ENCODE peak calls at places on chromosomes 3 and 15, in nine cellular contexts. One of them, this sample, is unnamed.

GRCh38 chr3:126352476-126353454 is 4.4 kb downstream of the KLF15 start:
- DNase-seq in NCI-H1092 treated with DMSO at 0.1 percent for 48 hours: no peak
- DNase-seq in stimulated activated naive CD8-positive, alpha-beta T cell treated with anti-CD3 and anti-CD28 coated beads, Interleukin-15, Interleukin-2, amounts not matched to agents 100 U/mL and 50 U/mL, for 24 hours: no peak
- DNase-seq in spleen: peak
- DNase-seq in MCF 10A: peak
- DNase-seq in posterior vena cava: peak
- DNase-seq in HuH-7.5: peak
- DNase-seq in activated T-helper 1 cell treated with Interleukin-2 at 50 U/mL for 16 hours: no peak
- DNase-seq in anterior cingulate cortex: no peak
- DNase-seq in this sample: no peak

GRCh38 chr3:127233371-127233770 is 40.4 kb downstream of the PRR23E start:
- DNase-seq in NCI-H1092 treated with DMSO at 0.1 percent for 48 hours: no peak
- DNase-seq in stimulated activated naive CD8-positive, alpha-beta T cell treated with anti-CD3 and anti-CD28 coated beads, Interleukin-15, Interleukin-2, amounts not matched to agents 100 U/mL and 50 U/mL, for 24 hours: no peak
- DNase-seq in spleen: no peak
- DNase-seq in MCF 10A: peak
- DNase-seq in posterior vena cava: no peak
- DNase-seq in HuH-7.5: no peak
- DNase-seq in activated T-helper 1 cell treated with Interleukin-2 at 50 U/mL for 16 hours: no peak
- DNase-seq in anterior cingulate cortex: no peak
- DNase-seq in this sample: no peak

GRCh38 chr3:181705081-181705480 is 6.6 kb upstream of the SOX2 start:
- DNase-seq in NCI-H1092 treated with DMSO at 0.1 percent for 48 hours: no peak
- DNase-seq in stimulated activated naive CD8-positive, alpha-beta T cell treated with anti-CD3 and anti-CD28 coated beads, Interleukin-15, Interleukin-2, amounts not matched to agents 100 U/mL and 50 U/mL, for 24 hours: no peak
- DNase-seq in spleen: no peak
- DNase-seq in MCF 10A: no peak
- DNase-seq in posterior vena cava: no peak
- DNase-seq in HuH-7.5: no peak
- DNase-seq in activated T-helper 1 cell treated with Interleukin-2 at 50 U/mL for 16 hours: no peak
- DNase-seq in anterior cingulate cortex: no peak
- DNase-seq in this sample: no peak

GRCh38 chr15:47887181-47887580 is 169.9 kb downstream of the SEMA6D start:
- DNase-seq in NCI-H1092 treated with DMSO at 0.1 percent for 48 hours: peak
- DNase-seq in stimulated activated naive CD8-positive, alpha-beta T cell treated with anti-CD3 and anti-CD28 coated beads, Interleukin-15, Interleukin-2, amounts not matched to agents 100 U/mL and 50 U/mL, for 24 hours: no peak
- DNase-seq in spleen: no peak
- DNase-seq in MCF 10A: no peak
- DNase-seq in posterior vena cava: no peak
- DNase-seq in HuH-7.5: no peak
- DNase-seq in activated T-helper 1 cell treated with Interleukin-2 at 50 U/mL for 16 hours: no peak
- DNase-seq in anterior cingulate cortex: no peak
- DNase-seq in this sample: no peak

GRCh38 chr15:29086001-29086400 is 183.6 kb downstream of the NSMCE3 start:
- DNase-seq in NCI-H1092 treated with DMSO at 0.1 percent for 48 hours: no peak
- DNase-seq in stimulated activated naive CD8-positive, alpha-beta T cell treated with anti-CD3 and anti-CD28 coated beads, Interleukin-15, Interleukin-2, amounts not matched to agents 100 U/mL and 50 U/mL, for 24 hours: no peak
- DNase-seq in spleen: peak
- DNase-seq in MCF 10A: no peak
- DNase-seq in posterior vena cava: peak
- DNase-seq in HuH-7.5: no peak
- DNase-seq in activated T-helper 1 cell treated with Interleukin-2 at 50 U/mL for 16 hours: no peak
- DNase-seq in anterior cingulate cortex: no peak
- DNase-seq in this sample: no peak

GRCh38 chr15:63089260-63090043 is 32.2 kb upstream of the LACTB start:
- DNase-seq in NCI-H1092 treated with DMSO at 0.1 percent for 48 hours: no peak
- DNase-seq in stimulated activated naive CD8-positive, alpha-beta T cell treated with anti-CD3 and anti-CD28 coated beads, Interleukin-15, Interleukin-2, amounts not matched to agents 100 U/mL and 50 U/mL, for 24 hours: no peak
- DNase-seq in spleen: no peak
- DNase-seq in MCF 10A: peak
- DNase-seq in posterior vena cava: no peak
- DNase-seq in HuH-7.5: peak
- DNase-seq in activated T-helper 1 cell treated with Interleukin-2 at 50 U/mL for 16 hours: no peak
- DNase-seq in anterior cingulate cortex: no peak
- DNase-seq in this sample: peak

GRCh38 chr3:190265126-190265525 is 57.1 kb downstream of the CLDN1 start:
- DNase-seq in NCI-H1092 treated with DMSO at 0.1 percent for 48 hours: no peak
- DNase-seq in stimulated activated naive CD8-positive, alpha-beta T cell treated with anti-CD3 and anti-CD28 coated beads, Interleukin-15, Interleukin-2, amounts not matched to agents 100 U/mL and 50 U/mL, for 24 hours: no peak
- DNase-seq in spleen: no peak
- DNase-seq in MCF 10A: no peak
- DNase-seq in posterior vena cava: no peak
- DNase-seq in HuH-7.5: no peak
- DNase-seq in activated T-helper 1 cell treated with Interleukin-2 at 50 U/mL for 16 hours: no peak
- DNase-seq in anterior cingulate cortex: no peak
- DNase-seq in this sample: peak

GRCh38 chr15:67070150-67070549 is 4.7 kb downstream of the SMAD3 start:
- DNase-seq in NCI-H1092 treated with DMSO at 0.1 percent for 48 hours: no peak
- DNase-seq in stimulated activated naive CD8-positive, alpha-beta T cell treated with anti-CD3 and anti-CD28 coated beads, Interleukin-15, Interleukin-2, amounts not matched to agents 100 U/mL and 50 U/mL, for 24 hours: no peak
- DNase-seq in spleen: no peak
- DNase-seq in MCF 10A: no peak
- DNase-seq in posterior vena cava: peak
- DNase-seq in HuH-7.5: no peak
- DNase-seq in activated T-helper 1 cell treated with Interleukin-2 at 50 U/mL for 16 hours: no peak
- DNase-seq in anterior cingulate cortex: no peak
- DNase-seq in this sample: no peak

GRCh38 chr3:123787133-123787532 is 97.0 kb downstream of the MYLK start:
- DNase-seq in NCI-H1092 treated with DMSO at 0.1 percent for 48 hours: no peak
- DNase-seq in stimulated activated naive CD8-positive, alpha-beta T cell treated with anti-CD3 and anti-CD28 coated beads, Interleukin-15, Interleukin-2, amounts not matched to agents 100 U/mL and 50 U/mL, for 24 hours: no peak
- DNase-seq in spleen: no peak
- DNase-seq in MCF 10A: no peak
- DNase-seq in posterior vena cava: no peak
- DNase-seq in HuH-7.5: no peak
- DNase-seq in activated T-helper 1 cell treated with Interleukin-2 at 50 U/mL for 16 hours: no peak
- DNase-seq in anterior cingulate cortex: no peak
- DNase-seq in this sample: no peak

GRCh38 chr15:39173426-39173825 is 407.5 kb upstream of the THBS1 start:
- DNase-seq in NCI-H1092 treated with DMSO at 0.1 percent for 48 hours: no peak
- DNase-seq in stimulated activated naive CD8-positive, alpha-beta T cell treated with anti-CD3 and anti-CD28 coated beads, Interleukin-15, Interleukin-2, amounts not matched to agents 100 U/mL and 50 U/mL, for 24 hours: no peak
- DNase-seq in spleen: no peak
- DNase-seq in MCF 10A: no peak
- DNase-seq in posterior vena cava: no peak
- DNase-seq in HuH-7.5: no peak
- DNase-seq in activated T-helper 1 cell treated with Interleukin-2 at 50 U/mL for 16 hours: no peak
- DNase-seq in anterior cingulate cortex: no peak
- DNase-seq in this sample: no peak

GRCh38 chr3:23035927-23036640 is 167.0 kb upstream of the UBE2E2 start:
- DNase-seq in NCI-H1092 treated with DMSO at 0.1 percent for 48 hours: no peak
- DNase-seq in stimulated activated naive CD8-positive, alpha-beta T cell treated with anti-CD3 and anti-CD28 coated beads, Interleukin-15, Interleukin-2, amounts not matched to agents 100 U/mL and 50 U/mL, for 24 hours: no peak
- DNase-seq in spleen: no peak
- DNase-seq in MCF 10A: peak
- DNase-seq in posterior vena cava: no peak
- DNase-seq in HuH-7.5: no peak
- DNase-seq in activated T-helper 1 cell treated with Interleukin-2 at 50 U/mL for 16 hours: no peak
- DNase-seq in anterior cingulate cortex: no peak
- DNase-seq in this sample: no peak

GRCh38 chr3:23697416-23697815 is 108.3 kb upstream of the UBE2E1 start:
- DNase-seq in NCI-H1092 treated with DMSO at 0.1 percent for 48 hours: peak
- DNase-seq in stimulated activated naive CD8-positive, alpha-beta T cell treated with anti-CD3 and anti-CD28 coated beads, Interleukin-15, Interleukin-2, amounts not matched to agents 100 U/mL and 50 U/mL, for 24 hours: no peak
- DNase-seq in spleen: no peak
- DNase-seq in MCF 10A: no peak
- DNase-seq in posterior vena cava: no peak
- DNase-seq in HuH-7.5: no peak
- DNase-seq in activated T-helper 1 cell treated with Interleukin-2 at 50 U/mL for 16 hours: no peak
- DNase-seq in anterior cingulate cortex: no peak
- DNase-seq in this sample: no peak

GRCh38 chr3:89212614-89213013 is 105.2 kb downstream of the EPHA3 start:
- DNase-seq in NCI-H1092 treated with DMSO at 0.1 percent for 48 hours: no peak
- DNase-seq in stimulated activated naive CD8-positive, alpha-beta T cell treated with anti-CD3 and anti-CD28 coated beads, Interleukin-15, Interleukin-2, amounts not matched to agents 100 U/mL and 50 U/mL, for 24 hours: no peak
- DNase-seq in spleen: no peak
- DNase-seq in MCF 10A: no peak
- DNase-seq in posterior vena cava: no peak
- DNase-seq in HuH-7.5: no peak
- DNase-seq in activated T-helper 1 cell treated with Interleukin-2 at 50 U/mL for 16 hours: no peak
- DNase-seq in anterior cingulate cortex: no peak
- DNase-seq in this sample: no peak

GRCh38 chr3:120743081-120743365 is 479 bp downstream of the GTF2E1 start:
- DNase-seq in NCI-H1092 treated with DMSO at 0.1 percent for 48 hours: peak
- DNase-seq in stimulated activated naive CD8-positive, alpha-beta T cell treated with anti-CD3 and anti-CD28 coated beads, Interleukin-15, Interleukin-2, amounts not matched to agents 100 U/mL and 50 U/mL, for 24 hours: no peak
- DNase-seq in spleen: no peak
- DNase-seq in MCF 10A: no peak
- DNase-seq in posterior vena cava: no peak
- DNase-seq in HuH-7.5: peak
- DNase-seq in activated T-helper 1 cell treated with Interleukin-2 at 50 U/mL for 16 hours: no peak
- DNase-seq in anterior cingulate cortex: no peak
- DNase-seq in this sample: no peak

GRCh38 chr15:41564286-41564959 is 5.4 kb downstream of the TYRO3 start:
- DNase-seq in NCI-H1092 treated with DMSO at 0.1 percent for 48 hours: no peak
- DNase-seq in stimulated activated naive CD8-positive, alpha-beta T cell treated with anti-CD3 and anti-CD28 coated beads, Interleukin-15, Interleukin-2, amounts not matched to agents 100 U/mL and 50 U/mL, for 24 hours: no peak
- DNase-seq in spleen: peak
- DNase-seq in MCF 10A: no peak
- DNase-seq in posterior vena cava: no peak
- DNase-seq in HuH-7.5: peak
- DNase-seq in activated T-helper 1 cell treated with Interleukin-2 at 50 U/mL for 16 hours: no peak
- DNase-seq in anterior cingulate cortex: peak
- DNase-seq in this sample: peak

GRCh38 chr3:123688241-123688747 is 103.4 kb upstream of the HACD2 start:
- DNase-seq in NCI-H1092 treated with DMSO at 0.1 percent for 48 hours: no peak
- DNase-seq in stimulated activated naive CD8-positive, alpha-beta T cell treated with anti-CD3 and anti-CD28 coated beads, Interleukin-15, Interleukin-2, amounts not matched to agents 100 U/mL and 50 U/mL, for 24 hours: no peak
- DNase-seq in spleen: no peak
- DNase-seq in MCF 10A: peak
- DNase-seq in posterior vena cava: no peak
- DNase-seq in HuH-7.5: no peak
- DNase-seq in activated T-helper 1 cell treated with Interleukin-2 at 50 U/mL for 16 hours: no peak
- DNase-seq in anterior cingulate cortex: no peak
- DNase-seq in this sample: peak

GRCh38 chr3:17372811-17373210 is 369.6 kb downstream of the TBC1D5 start:
- DNase-seq in NCI-H1092 treated with DMSO at 0.1 percent for 48 hours: no peak
- DNase-seq in stimulated activated naive CD8-positive, alpha-beta T cell treated with anti-CD3 and anti-CD28 coated beads, Interleukin-15, Interleukin-2, amounts not matched to agents 100 U/mL and 50 U/mL, for 24 hours: no peak
- DNase-seq in spleen: no peak
- DNase-seq in MCF 10A: peak
- DNase-seq in posterior vena cava: no peak
- DNase-seq in HuH-7.5: no peak
- DNase-seq in activated T-helper 1 cell treated with Interleukin-2 at 50 U/mL for 16 hours: no peak
- DNase-seq in anterior cingulate cortex: no peak
- DNase-seq in this sample: peak

GRCh38 chr3:123791417-123791816 is 92.7 kb downstream of the MYLK start:
- DNase-seq in NCI-H1092 treated with DMSO at 0.1 percent for 48 hours: no peak
- DNase-seq in stimulated activated naive CD8-positive, alpha-beta T cell treated with anti-CD3 and anti-CD28 coated beads, Interleukin-15, Interleukin-2, amounts not matched to agents 100 U/mL and 50 U/mL, for 24 hours: no peak
- DNase-seq in spleen: no peak
- DNase-seq in MCF 10A: peak
- DNase-seq in posterior vena cava: no peak
- DNase-seq in HuH-7.5: no peak
- DNase-seq in activated T-helper 1 cell treated with Interleukin-2 at 50 U/mL for 16 hours: no peak
- DNase-seq in anterior cingulate cortex: no peak
- DNase-seq in this sample: peak

GRCh38 chr15:49875392-49875791 is 243.6 kb downstream of the ATP8B4 start:
- DNase-seq in NCI-H1092 treated with DMSO at 0.1 percent for 48 hours: no peak
- DNase-seq in stimulated activated naive CD8-positive, alpha-beta T cell treated with anti-CD3 and anti-CD28 coated beads, Interleukin-15, Interleukin-2, amounts not matched to agents 100 U/mL and 50 U/mL, for 24 hours: no peak
- DNase-seq in spleen: no peak
- DNase-seq in MCF 10A: peak
- DNase-seq in posterior vena cava: no peak
- DNase-seq in HuH-7.5: no peak
- DNase-seq in activated T-helper 1 cell treated with Interleukin-2 at 50 U/mL for 16 hours: no peak
- DNase-seq in anterior cingulate cortex: no peak
- DNase-seq in this sample: no peak

GRCh38 chr3:111691293-111691909 is 96.3 kb upstream of the ZBED2 start:
- DNase-seq in NCI-H1092 treated with DMSO at 0.1 percent for 48 hours: peak
- DNase-seq in stimulated activated naive CD8-positive, alpha-beta T cell treated with anti-CD3 and anti-CD28 coated beads, Interleukin-15, Interleukin-2, amounts not matched to agents 100 U/mL and 50 U/mL, for 24 hours: no peak
- DNase-seq in spleen: no peak
- DNase-seq in MCF 10A: peak
- DNase-seq in posterior vena cava: no peak
- DNase-seq in HuH-7.5: no peak
- DNase-seq in activated T-helper 1 cell treated with Interleukin-2 at 50 U/mL for 16 hours: no peak
- DNase-seq in anterior cingulate cortex: no peak
- DNase-seq in this sample: peak

GRCh38 chr15:73072894-73073293 is 20.6 kb downstream of the NEO1 start:
- DNase-seq in NCI-H1092 treated with DMSO at 0.1 percent for 48 hours: no peak
- DNase-seq in stimulated activated naive CD8-positive, alpha-beta T cell treated with anti-CD3 and anti-CD28 coated beads, Interleukin-15, Interleukin-2, amounts not matched to agents 100 U/mL and 50 U/mL, for 24 hours: no peak
- DNase-seq in spleen: no peak
- DNase-seq in MCF 10A: no peak
- DNase-seq in posterior vena cava: no peak
- DNase-seq in HuH-7.5: no peak
- DNase-seq in activated T-helper 1 cell treated with Interleukin-2 at 50 U/mL for 16 hours: no peak
- DNase-seq in anterior cingulate cortex: no peak
- DNase-seq in this sample: no peak

GRCh38 chr3:142878901-142879300 is 10.0 kb downstream of the PCOLCE2 start:
- DNase-seq in NCI-H1092 treated with DMSO at 0.1 percent for 48 hours: no peak
- DNase-seq in stimulated activated naive CD8-positive, alpha-beta T cell treated with anti-CD3 and anti-CD28 coated beads, Interleukin-15, Interleukin-2, amounts not matched to agents 100 U/mL and 50 U/mL, for 24 hours: no peak
- DNase-seq in spleen: no peak
- DNase-seq in MCF 10A: no peak
- DNase-seq in posterior vena cava: no peak
- DNase-seq in HuH-7.5: no peak
- DNase-seq in activated T-helper 1 cell treated with Interleukin-2 at 50 U/mL for 16 hours: no peak
- DNase-seq in anterior cingulate cortex: no peak
- DNase-seq in this sample: no peak

GRCh38 chr3:12904951-12905315 is 63.6 kb upstream of the RPL32 start:
- DNase-seq in NCI-H1092 treated with DMSO at 0.1 percent for 48 hours: no peak
- DNase-seq in stimulated activated naive CD8-positive, alpha-beta T cell treated with anti-CD3 and anti-CD28 coated beads, Interleukin-15, Interleukin-2, amounts not matched to agents 100 U/mL and 50 U/mL, for 24 hours: no peak
- DNase-seq in spleen: peak
- DNase-seq in MCF 10A: no peak
- DNase-seq in posterior vena cava: no peak
- DNase-seq in HuH-7.5: no peak
- DNase-seq in activated T-helper 1 cell treated with Interleukin-2 at 50 U/mL for 16 hours: no peak
- DNase-seq in anterior cingulate cortex: no peak
- DNase-seq in this sample: no peak

GRCh38 chr15:32936283-32936918 is 218.6 kb downstream of the GREM1 start:
- DNase-seq in NCI-H1092 treated with DMSO at 0.1 percent for 48 hours: peak
- DNase-seq in stimulated activated naive CD8-positive, alpha-beta T cell treated with anti-CD3 and anti-CD28 coated beads, Interleukin-15, Interleukin-2, amounts not matched to agents 100 U/mL and 50 U/mL, for 24 hours: no peak
- DNase-seq in spleen: no peak
- DNase-seq in MCF 10A: peak
- DNase-seq in posterior vena cava: no peak
- DNase-seq in HuH-7.5: no peak
- DNase-seq in activated T-helper 1 cell treated with Interleukin-2 at 50 U/mL for 16 hours: no peak
- DNase-seq in anterior cingulate cortex: no peak
- DNase-seq in this sample: peak

GRCh38 chr15:74866090-74866489 is 7.1 kb downstream of the SCAMP2 start:
- DNase-seq in NCI-H1092 treated with DMSO at 0.1 percent for 48 hours: no peak
- DNase-seq in stimulated activated naive CD8-positive, alpha-beta T cell treated with anti-CD3 and anti-CD28 coated beads, Interleukin-15, Interleukin-2, amounts not matched to agents 100 U/mL and 50 U/mL, for 24 hours: no peak
- DNase-seq in spleen: no peak
- DNase-seq in MCF 10A: peak
- DNase-seq in posterior vena cava: no peak
- DNase-seq in HuH-7.5: no peak
- DNase-seq in activated T-helper 1 cell treated with Interleukin-2 at 50 U/mL for 16 hours: no peak
- DNase-seq in anterior cingulate cortex: no peak
- DNase-seq in this sample: peak

GRCh38 chr3:156449712-156450574 is 105.0 kb downstream of the SSR3 start:
- DNase-seq in NCI-H1092 treated with DMSO at 0.1 percent for 48 hours: peak
- DNase-seq in stimulated activated naive CD8-positive, alpha-beta T cell treated with anti-CD3 and anti-CD28 coated beads, Interleukin-15, Interleukin-2, amounts not matched to agents 100 U/mL and 50 U/mL, for 24 hours: no peak
- DNase-seq in spleen: no peak
- DNase-seq in MCF 10A: peak
- DNase-seq in posterior vena cava: no peak
- DNase-seq in HuH-7.5: peak
- DNase-seq in activated T-helper 1 cell treated with Interleukin-2 at 50 U/mL for 16 hours: no peak
- DNase-seq in anterior cingulate cortex: no peak
- DNase-seq in this sample: peak

GRCh38 chr3:181880339-181880738 is 168.6 kb downstream of the SOX2 start:
- DNase-seq in NCI-H1092 treated with DMSO at 0.1 percent for 48 hours: peak
- DNase-seq in stimulated activated naive CD8-positive, alpha-beta T cell treated with anti-CD3 and anti-CD28 coated beads, Interleukin-15, Interleukin-2, amounts not matched to agents 100 U/mL and 50 U/mL, for 24 hours: no peak
- DNase-seq in spleen: no peak
- DNase-seq in MCF 10A: no peak
- DNase-seq in posterior vena cava: no peak
- DNase-seq in HuH-7.5: no peak
- DNase-seq in activated T-helper 1 cell treated with Interleukin-2 at 50 U/mL for 16 hours: no peak
- DNase-seq in anterior cingulate cortex: no peak
- DNase-seq in this sample: no peak

GRCh38 chr3:120143676-120144075 is 49.4 kb upstream of the GSK3B start:
- DNase-seq in NCI-H1092 treated with DMSO at 0.1 percent for 48 hours: no peak
- DNase-seq in stimulated activated naive CD8-positive, alpha-beta T cell treated with anti-CD3 and anti-CD28 coated beads, Interleukin-15, Interleukin-2, amounts not matched to agents 100 U/mL and 50 U/mL, for 24 hours: no peak
- DNase-seq in spleen: no peak
- DNase-seq in MCF 10A: no peak
- DNase-seq in posterior vena cava: no peak
- DNase-seq in HuH-7.5: no peak
- DNase-seq in activated T-helper 1 cell treated with Interleukin-2 at 50 U/mL for 16 hours: no peak
- DNase-seq in anterior cingulate cortex: no peak
- DNase-seq in this sample: no peak

GRCh38 chr15:65790692-65791334 is 1.3 kb downstream of the DENND4A start:
- DNase-seq in NCI-H1092 treated with DMSO at 0.1 percent for 48 hours: peak
- DNase-seq in stimulated activated naive CD8-positive, alpha-beta T cell treated with anti-CD3 and anti-CD28 coated beads, Interleukin-15, Interleukin-2, amounts not matched to agents 100 U/mL and 50 U/mL, for 24 hours: no peak
- DNase-seq in spleen: no peak
- DNase-seq in MCF 10A: peak
- DNase-seq in posterior vena cava: no peak
- DNase-seq in HuH-7.5: peak
- DNase-seq in activated T-helper 1 cell treated with Interleukin-2 at 50 U/mL for 16 hours: no peak
- DNase-seq in anterior cingulate cortex: no peak
- DNase-seq in this sample: peak